ENCODE peak calls at places on chromosome 1, in six cellular contexts. K is nephron progenitor cell, N is suprapubic skin, B is left cardiac atrium, G is A549, W is NCI-H1105. M is an unnamed sample.

GRCh38 chr1:211371406-211372105 is 44.9 kb downstream of the TRAF5 start:
- DNase-seq in W (no peak), G (no peak), K (no peak), B (no peak), N (no peak), M (no peak)

GRCh38 chr1:29355375-29355774 is 119.1 kb downstream of the PTPRU start:
- DNase-seq in N (no peak), G (no peak), W (no peak), B (no peak), K (no peak), M (no peak)

GRCh38 chr1:219323426-219323825 is 149.7 kb downstream of the LYPLAL1 start:
- DNase-seq in B (no peak), N (no peak), K (no peak), W (no peak), G (no peak), M (no peak)

GRCh38 chr1:63740432-63740831 is 33.4 kb upstream of the ROR1 start:
- DNase-seq in W (no peak), K (no peak), G (no peak), B (no peak), N (no peak), M (no peak)

GRCh38 chr1:8679929-8680504 is 137.4 kb downstream of the RERE start:
- DNase-seq in K (no peak), G (no peak), B (no peak), N (no peak), W (no peak), M (no peak)

GRCh38 chr1:66256629-66257575 is 277.1 kb upstream of the SGIP1 start:
- DNase-seq in G (no peak), B (no peak), W (no peak), N (no peak), K (no peak), M (peak; percentile 79)

GRCh38 chr1:84603941-84604830 is 29.9 kb upstream of the CTBS start:
- DNase-seq in N (no peak), W (no peak), B (peak; percentile 56), K (no peak), G (no peak), M (peak; percentile 98)

GRCh38 chr1:212010004-212010403 is 25.4 kb downstream of the INTS7 start:
- DNase-seq in G (no peak), B (no peak), W (no peak), N (no peak), K (no peak), M (no peak)

GRCh38 chr1:10229903-10230302 is 19.5 kb downstream of the KIF1B start:
- DNase-seq in K (no peak), N (no peak), W (no peak), G (no peak), B (no peak), M (no peak)

GRCh38 chr1:192890134-192890533 is 81.3 kb downstream of the RGS2 start:
- DNase-seq in K (no peak), W (no peak), N (no peak), G (no peak), B (no peak), M (no peak)